ENCODE peak calls at places on chromosome 4, in six cellular contexts. One of them, this sample, is unnamed.

GRCh38 chr4:108045687-108046024 is 56.0 kb downstream of the HADH start:
- DNase-seq in body of pancreas: peak
- DNase-seq in A549: no peak
- DNase-seq in stomach: peak
- DNase-seq in tibial nerve: no peak
- DNase-seq in lower leg skin: no peak
- DNase-seq in this sample: no peak

GRCh38 chr4:2417196-2417764 is 1.2 kb downstream of the ZFYVE28 start:
- DNase-seq in body of pancreas: no peak
- DNase-seq in A549: no peak
- DNase-seq in stomach: no peak
- DNase-seq in tibial nerve: no peak
- DNase-seq in lower leg skin: no peak
- DNase-seq in this sample: no peak

GRCh38 chr4:83371235-83371634 is 36.6 kb upstream of the HPSE start:
- DNase-seq in body of pancreas: no peak
- DNase-seq in A549: no peak
- DNase-seq in stomach: no peak
- DNase-seq in tibial nerve: no peak
- DNase-seq in lower leg skin: no peak
- DNase-seq in this sample: no peak

GRCh38 chr4:90127706-90128345 is 632 bp downstream of the CCSER1 start:
- DNase-seq in body of pancreas: peak
- DNase-seq in A549: no peak
- DNase-seq in stomach: peak
- DNase-seq in tibial nerve: no peak
- DNase-seq in lower leg skin: no peak
- DNase-seq in this sample: no peak

GRCh38 chr4:184337907-184338306 is 120.2 kb upstream of the ENPP6 start:
- DNase-seq in body of pancreas: no peak
- DNase-seq in A549: no peak
- DNase-seq in stomach: no peak
- DNase-seq in tibial nerve: no peak
- DNase-seq in lower leg skin: no peak
- DNase-seq in this sample: no peak

GRCh38 chr4:23710298-23710697 is 179.5 kb downstream of the PPARGC1A start:
- DNase-seq in body of pancreas: no peak
- DNase-seq in A549: no peak
- DNase-seq in stomach: no peak
- DNase-seq in tibial nerve: no peak
- DNase-seq in lower leg skin: no peak
- DNase-seq in this sample: no peak

GRCh38 chr4:57055873-57056272 is 54.3 kb downstream of the IGFBP7 start:
- DNase-seq in body of pancreas: no peak
- DNase-seq in A549: no peak
- DNase-seq in stomach: no peak
- DNase-seq in tibial nerve: no peak
- DNase-seq in lower leg skin: no peak
- DNase-seq in this sample: no peak

GRCh38 chr4:52037730-52038108 is 380 bp downstream of the SGCB start:
- DNase-seq in body of pancreas: no peak
- DNase-seq in A549: peak
- DNase-seq in stomach: no peak
- DNase-seq in tibial nerve: no peak
- DNase-seq in lower leg skin: no peak
- DNase-seq in this sample: peak

GRCh38 chr4:1010522-1011021 is 854 bp upstream of the FGFRL1 start:
- DNase-seq in body of pancreas: peak
- DNase-seq in A549: peak
- DNase-seq in stomach: peak
- DNase-seq in tibial nerve: peak
- DNase-seq in lower leg skin: peak
- DNase-seq in this sample: no peak

DNA sequence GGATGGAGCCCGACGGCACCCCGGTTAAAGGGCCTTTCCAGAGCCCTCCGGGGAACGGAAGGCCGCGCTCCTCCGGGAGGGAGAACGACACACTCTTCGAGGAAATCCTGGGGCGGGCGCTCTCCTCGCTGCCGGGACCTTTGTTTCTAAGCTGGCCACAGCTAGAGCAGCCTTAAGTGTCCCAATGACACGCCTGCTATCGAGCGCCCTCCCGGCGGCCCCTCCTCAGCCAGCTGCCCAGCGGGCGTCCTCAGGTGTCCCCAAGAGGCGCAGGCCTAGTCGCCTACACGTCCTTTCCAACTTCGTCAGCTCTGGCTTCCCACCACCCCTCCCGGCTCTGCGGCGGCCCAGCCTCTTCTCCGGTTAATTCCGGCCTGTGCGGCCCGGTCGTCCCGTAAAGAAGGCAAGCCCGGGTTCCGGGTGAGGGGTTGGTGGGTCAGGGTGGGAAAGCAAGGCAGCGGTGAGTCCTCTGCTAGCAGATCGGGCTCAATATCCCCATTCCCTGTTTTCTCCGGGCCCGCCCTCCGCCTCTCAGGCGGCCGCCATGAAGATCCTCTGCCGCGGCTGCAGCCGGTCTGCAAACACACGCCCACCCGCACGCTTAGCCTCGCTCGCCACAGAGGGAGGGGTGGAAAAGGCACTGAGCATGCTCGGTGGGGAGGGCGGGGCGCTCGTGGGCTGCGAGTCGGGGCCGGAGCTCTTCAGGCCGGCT is 449 bp upstream of the RAP1GDS1 start:
- DNase-seq in body of pancreas: peak
- DNase-seq in A549: peak
- DNase-seq in stomach: peak
- DNase-seq in tibial nerve: peak
- DNase-seq in lower leg skin: peak
- DNase-seq in this sample: peak
- TF ChIP-seq POLR2A in body of pancreas: peak
- TF ChIP-seq POLR2A in A549: peak
- TF ChIP-seq POLR2A in stomach: peak
- TF ChIP-seq POLR2A in tibial nerve: peak
- TF ChIP-seq POLR2A in lower leg skin: peak
- TF ChIP-seq POLR2A in this sample: peak

GRCh38 chr4:158821228-158822009 is 52.6 kb downstream of the FNIP2 start:
- DNase-seq in body of pancreas: no peak
- DNase-seq in A549: no peak
- DNase-seq in stomach: no peak
- DNase-seq in tibial nerve: no peak
- DNase-seq in lower leg skin: no peak
- DNase-seq in this sample: no peak
- TF ChIP-seq POLR2A in body of pancreas: no peak
- TF ChIP-seq POLR2A in A549: no peak
- TF ChIP-seq POLR2A in stomach: no peak
- TF ChIP-seq POLR2A in tibial nerve: no peak
- TF ChIP-seq POLR2A in lower leg skin: no peak
- TF ChIP-seq POLR2A in this sample: no peak

GRCh38 chr4:143336828-143337599 is at the start of gene GAB1:
- DNase-seq in body of pancreas: peak
- DNase-seq in A549: peak
- DNase-seq in stomach: peak
- DNase-seq in tibial nerve: peak
- DNase-seq in lower leg skin: peak
- DNase-seq in this sample: peak
- TF ChIP-seq POLR2A in body of pancreas: peak
- TF ChIP-seq POLR2A in A549: no peak
- TF ChIP-seq POLR2A in stomach: no peak
- TF ChIP-seq POLR2A in tibial nerve: no peak
- TF ChIP-seq POLR2A in lower leg skin: no peak
- TF ChIP-seq POLR2A in this sample: peak

DNA sequence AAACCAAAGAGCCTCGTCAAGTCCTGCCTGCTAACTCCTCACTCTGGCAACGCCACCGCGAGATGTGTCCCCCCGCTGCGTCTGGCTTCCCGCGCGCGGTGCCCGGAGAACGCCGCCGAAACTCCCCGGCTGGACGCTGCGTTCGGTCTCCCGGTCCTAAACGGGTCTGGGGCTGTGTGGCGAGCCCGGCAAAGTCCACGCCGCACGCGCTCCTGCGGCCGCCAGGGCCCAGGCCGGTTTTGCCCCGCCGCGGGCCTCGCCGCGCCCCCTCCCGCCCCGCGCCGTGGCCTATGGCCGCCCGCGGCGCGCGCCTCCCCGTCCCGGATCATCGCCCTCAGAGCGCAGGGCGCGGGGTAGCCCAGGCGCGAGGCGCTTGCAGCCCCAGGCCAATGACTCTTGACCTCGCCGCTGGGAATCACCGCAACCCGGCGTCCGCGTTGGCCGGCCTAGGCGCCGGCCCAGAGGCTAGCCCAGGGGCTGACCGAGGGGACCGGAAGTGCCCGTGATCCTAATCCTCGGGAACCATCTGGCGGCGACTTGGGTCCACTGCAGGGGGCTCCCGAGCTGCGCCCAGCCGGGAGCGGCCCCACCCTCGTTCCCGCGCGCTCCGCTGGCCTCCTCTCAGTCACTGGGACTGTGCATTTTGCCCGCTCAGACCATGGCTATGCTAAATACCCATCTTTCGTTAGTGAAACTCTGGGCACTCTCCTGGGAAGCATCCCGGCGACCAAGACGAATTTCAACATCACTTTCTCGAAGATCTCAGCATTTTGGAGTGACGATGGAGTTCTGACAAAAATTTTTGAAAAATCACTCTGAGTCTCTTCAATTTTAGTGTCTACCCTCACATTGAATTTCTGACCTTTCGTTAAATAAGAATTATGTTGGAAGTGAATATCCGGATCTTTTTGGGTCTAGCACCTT is at the start of gene AADAT:
- DNase-seq in body of pancreas: peak
- DNase-seq in A549: peak
- DNase-seq in stomach: peak
- DNase-seq in tibial nerve: peak
- DNase-seq in lower leg skin: peak
- DNase-seq in this sample: peak
- TF ChIP-seq POLR2A in body of pancreas: no peak
- TF ChIP-seq POLR2A in A549: peak
- TF ChIP-seq POLR2A in stomach: no peak
- TF ChIP-seq POLR2A in tibial nerve: no peak
- TF ChIP-seq POLR2A in lower leg skin: no peak
- TF ChIP-seq POLR2A in this sample: peak

This sample was measured in H54.